ENCODE peak calls at places on chromosomes 4 and X, in four cellular contexts. X is skeletal muscle cell, Y is neural crest cell, L is HFF-Myc. Z is an unnamed sample.

GRCh38 chr4:114318309-114318708 is 280.3 kb upstream of the UGT8 start:
- DNase-seq in Y (no peak), X (no peak), L (no peak), Z (no peak)

GRCh38 chr4:145907363-145907762 is 31.3 kb downstream of the ZNF827 start:
- DNase-seq in L (no peak), Y (no peak), X (no peak), Z (no peak)

GRCh38 chr4:145861331-145862318 is 77.0 kb downstream of the ZNF827 start:
- DNase-seq in L (no peak), X (no peak), Y (no peak), Z (no peak)

GRCh38 chrX:108091878-108092291 is 307 bp downstream of the ATG4A start:
- DNase-seq in X (no peak), L (no peak), Y (no peak), Z (no peak)

GRCh38 chr4:88006956-88007303 is 505 bp upstream of the PKD2 start:
- DNase-seq in Y (peak), X (no peak), L (no peak), Z (no peak)

GRCh38 chr4:150828159-150828558 is 186.9 kb downstream of the LRBA start:
- DNase-seq in X (no peak), L (no peak), Y (no peak), Z (no peak)

GRCh38 chr4:22091906-22092305 is 143.3 kb upstream of the KCNIP4 start:
- DNase-seq in X (no peak), Y (no peak), L (no peak), Z (no peak)

GRCh38 chr4:102825261-102826071 is 1.9 kb downstream of the UBE2D3 start:
- DNase-seq in Y (peak), X (peak), L (peak), Z (peak)

GRCh38 chrX:85375333-85375738 is 4.1 kb downstream of the POF1B start:
- DNase-seq in Y (no peak), L (no peak), X (no peak), Z (no peak)

GRCh38 chrX:134688839-134689238 is 30.6 kb upstream of the PLAC1 start:
- DNase-seq in L (no peak), Y (no peak), X (no peak), Z (no peak)

GRCh38 chr4:26176621-26177121 is 144.1 kb upstream of the RBPJ start:
- DNase-seq in X (peak), Y (no peak), L (no peak), Z (no peak)

GRCh38 chr4:147060171-147060931 is 114.7 kb upstream of the TTC29 start:
- DNase-seq in X (peak), Y (no peak), L (no peak), Z (no peak)

GRCh38 chr4:141977433-141977832 is 341.1 kb downstream of the IL15 start:
- DNase-seq in Y (no peak), L (no peak), X (no peak), Z (no peak)

GRCh38 chr4:38034986-38035882 is 75.0 kb downstream of the PTTG2 start:
- DNase-seq in Y (peak), L (peak), X (peak), Z (no peak)

GRCh38 chr4:4529412-4529811 is 12.4 kb downstream of the STX18 start:
- DNase-seq in Y (no peak), X (no peak), L (no peak), Z (no peak)

Z was measured in right lobe of liver.